ENCODE peak calls at places on chromosomes 16 and 17, in four cellular contexts. W, B, G and K are unnamed samples.

GRCh38 chr17:31919802-31920525 is 16.8 kb upstream of the SUZ12 start:
- DNase-seq in W (no peak), B (no peak), G (no peak), K (no peak)

GRCh38 chr17:12722282-12722681 is 56.6 kb downstream of the MYOCD start:
- DNase-seq in W (no peak), B (no peak), G (no peak), K (no peak)

GRCh38 chr17:51682115-51682514 is 421.8 kb downstream of the UTP18 start:
- DNase-seq in W (no peak), G (no peak), B (no peak), K (no peak)

GRCh38 chr17:3167574-3167973 is 29.7 kb upstream of the OR1A2 start:
- DNase-seq in W (no peak), G (no peak), B (no peak), K (no peak)

GRCh38 chr16:89686520-89687091 is at the start of gene CDK10:
- DNase-seq in G (peak; percentile 74), W (peak; percentile 97), B (peak; percentile 87), K (peak; percentile 94)

GRCh38 chr16:48231675-48232214 is 12.4 kb upstream of the LONP2 start:
- DNase-seq in B (no peak), W (no peak), G (no peak), K (no peak)

GRCh38 chr17:82961366-82962162 is 117.8 kb upstream of the METRNL start:
- DNase-seq in B (no peak), W (peak; percentile 73), G (no peak), K (peak; percentile 52)

GRCh38 chr17:81027591-81028505 is 7.1 kb upstream of the BAIAP2 start:
- DNase-seq in B (no peak), W (no peak), G (no peak), K (peak; percentile 70)

GRCh38 chr16:57497121-57497520 is 10.8 kb upstream of the DOK4 start:
- DNase-seq in B (no peak), G (no peak), W (peak; percentile 46), K (peak; percentile 39)

GRCh38 chr16:67150058-67150832 is 553 bp downstream of the B3GNT9 start:
- DNase-seq in W (peak; percentile 91), B (no peak), G (no peak), K (peak; percentile 78)

GRCh38 chr17:67021718-67022450 is 22.5 kb upstream of the CACNG1 start:
- DNase-seq in G (no peak), W (no peak), B (no peak), K (no peak)

GRCh38 chr17:1324201-1324750 is 44.8 kb downstream of the TRARG1 start:
- DNase-seq in W (peak; percentile 86), G (no peak), B (no peak), K (peak; percentile 41)

GRCh38 chr16:11913425-11914079 is 2.2 kb downstream of the GSPT1 start:
- DNase-seq in B (no peak), G (no peak), W (no peak), K (no peak)

GRCh38 chr17:22692066-22692800 is 999.9 kb downstream of the KCNJ18 start:
- DNase-seq in B (no peak), G (no peak), W (no peak), K (peak; percentile 55)

GRCh38 chr16:30985401-30986128 is 558 bp downstream of the HSD3B7 start:
- DNase-seq in G (no peak), B (no peak), W (peak; percentile 87), K (no peak)

GRCh38 chr17:7842950-7843535 is 9.0 kb downstream of the KDM6B start:
- DNase-seq in B (no peak), W (peak; percentile 95), G (no peak), K (peak; percentile 92)

GRCh38 chr16:89322381-89323119 is 105.0 kb downstream of the ZNF778 start:
- DNase-seq in B (no peak), G (no peak), W (no peak), K (peak; percentile 88)

GRCh38 chr17:28426081-28426519 is 20.1 kb upstream of the SLC46A1 start:
- DNase-seq in G (no peak), W (no peak), B (no peak), K (no peak)

GRCh38 chr17:28216032-28216431 is 103.0 kb upstream of the TMEM97 start:
- DNase-seq in G (no peak), W (no peak), B (no peak), K (no peak)

GRCh38 chr16:56120447-56121155 is 70.7 kb upstream of the GNAO1 start:
- DNase-seq in B (no peak), G (no peak), W (no peak), K (no peak)

GRCh38 chr16:57810197-57811024 is 8.1 kb upstream of the KIFC3 start:
- DNase-seq in B (peak; percentile 55), W (peak; percentile 94), G (peak; percentile 51), K (peak; percentile 88)

GRCh38 chr16:16014329-16015224 is 65.2 kb downstream of the ABCC1 start:
- DNase-seq in W (peak; percentile 83), G (no peak), B (no peak), K (peak; percentile 76)

GRCh38 chr17:11935734-11936406 is 61.4 kb downstream of the ZNF18 start:
- DNase-seq in G (no peak), B (no peak), W (no peak), K (no peak)

GRCh38 chr16:88649195-88649923 is 1.5 kb downstream of the CYBA start:
- DNase-seq in G (no peak), W (no peak), B (no peak), K (no peak)

GRCh38 chr16:65782537-65783290 is 583.8 kb upstream of the CDH5 start:
- DNase-seq in W (no peak), B (no peak), G (no peak), K (no peak)

GRCh38 chr16:82061861-82062525 is 26.9 kb downstream of the HSD17B2 start:
- DNase-seq in W (no peak), B (no peak), G (no peak), K (no peak)